ENCODE peak calls at places on chromosomes 1 and 21, in ten cellular contexts. P, W, U, V, L, B, Q, C, T and J are unnamed samples.

GRCh38 chr1:78607334-78607927 is 12.8 kb upstream of the IFI44L start:
- DNase-seq in P (no peak), U (peak; percentile 24), T (peak; percentile 10), L (peak; percentile 3), B (no peak), Q (no peak), V (no peak), C (peak; percentile 30), W (no peak), J (no peak)

GRCh38 chr1:94592566-94592920 is 51.0 kb upstream of the F3 start:
- DNase-seq in V (no peak), W (no peak), L (no peak), U (no peak), C (no peak), P (no peak), T (no peak), Q (no peak), B (no peak), J (no peak)

GRCh38 chr1:170678196-170678595 is 14.3 kb downstream of the PRRX1 start:
- DNase-seq in C (no peak), L (no peak), Q (no peak), B (no peak), W (no peak), U (no peak), P (no peak), T (no peak), V (no peak), J (no peak)

GRCh38 chr1:206663832-206664652 is 20.7 kb upstream of the MAPKAPK2 start:
- DNase-seq in U (peak; percentile 48), B (peak; percentile 75), L (peak; percentile 81), V (peak; percentile 64), T (peak; percentile 67), C (peak; percentile 71), W (peak; percentile 78), Q (peak; percentile 85), P (no peak), J (no peak)

GRCh38 chr1:235074335-235075120 is 54.1 kb downstream of the TOMM20 start:
- DNase-seq in Q (peak; percentile 86), L (peak; percentile 46), W (peak; percentile 77), C (peak; percentile 68), T (no peak), V (no peak), U (no peak), B (peak; percentile 61), P (no peak), J (no peak)

GRCh38 chr1:224644553-224645154 is 28.5 kb downstream of the CNIH3 start:
- DNase-seq in L (peak; percentile 64), T (peak; percentile 67), Q (peak; percentile 79), U (no peak), C (peak; percentile 54), W (peak; percentile 66), V (peak; percentile 53), P (peak; percentile 10), B (peak; percentile 46), J (no peak)

GRCh38 chr1:88935522-88936222 is 44.3 kb upstream of the GTF2B start:
- DNase-seq in B (no peak), C (peak; percentile 66), Q (no peak), T (peak; percentile 26), P (no peak), L (peak; percentile 59), U (peak; percentile 28), W (no peak), V (no peak), J (no peak)

GRCh38 chr1:21436488-21437340 is 3.2 kb upstream of the NBPF3 start:
- DNase-seq in L (no peak), T (no peak), W (no peak), V (no peak), B (peak; percentile 33), U (no peak), Q (no peak), C (peak; percentile 70), P (no peak), J (no peak)

GRCh38 chr21:19981938-19982337 is 1016.3 kb upstream of the NCAM2 start:
- DNase-seq in B (no peak), U (no peak), Q (no peak), W (no peak), C (no peak), P (no peak), V (no peak), T (no peak), L (no peak), J (no peak)